ENCODE peak calls at places on chromosomes 12 and 14, in seven cellular contexts. F is epithelial cell of esophagus; J is nucleus accumbens; L is NCI-H1092; V is activated CD4-positive, alpha-beta T cell treated with anti-CD3 and anti-CD28 coated beads, Interleukin-2, amount 50 U/mL, for 24 hours; N is tibial artery; W is tibial nerve. I is an unnamed sample.

GRCh38 chr14:99668307-99668997 is 15.6 kb upstream of the CYP46A1 start:
- DNase-seq in F (no peak), J (no peak), L (no peak), V (no peak), N (no peak), W (no peak), I (no peak)

GRCh38 chr14:32087173-32087861 is 10.2 kb downstream of the ARHGAP5 start:
- DNase-seq in F (peak), J (no peak), L (no peak), V (no peak), N (no peak), W (no peak), I (no peak)

GRCh38 chr14:104882991-104883660 is 18.1 kb downstream of the CEP170B start:
- DNase-seq in F (no peak), J (no peak), L (no peak), V (no peak), N (no peak), W (no peak), I (no peak)

GRCh38 chr12:30286345-30286926 is 409.2 kb downstream of the IPO8 start:
- DNase-seq in F (peak), J (no peak), L (peak), V (no peak), N (no peak), W (no peak), I (no peak)

GRCh38 chr12:5013206-5013830 is 30.4 kb upstream of the KCNA5 start:
- DNase-seq in F (no peak), J (no peak), L (no peak), V (no peak), N (no peak), W (no peak), I (no peak)

GRCh38 chr12:4505381-4505986 is 33.2 kb upstream of the RAD51AP1 start:
- DNase-seq in F (no peak), J (no peak), L (no peak), V (no peak), N (no peak), W (no peak), I (no peak)

GRCh38 chr14:104219731-104220224 is 81.4 kb downstream of the KIF26A start:
- DNase-seq in F (no peak), J (no peak), L (no peak), V (no peak), N (no peak), W (no peak), I (peak)

GRCh38 chr14:58665773-58666500 is 28.2 kb downstream of the DACT1 start:
- DNase-seq in F (no peak), J (no peak), L (no peak), V (no peak), N (no peak), W (no peak), I (no peak)

GRCh38 chr14:83483063-83483462 is 1949.4 kb upstream of the SEL1L start:
- DNase-seq in F (peak), J (no peak), L (no peak), V (no peak), N (no peak), W (no peak), I (no peak)

GRCh38 chr12:53048033-53048779 is 1.7 kb upstream of the TNS2 start:
- DNase-seq in F (peak), J (no peak), L (no peak), V (no peak), N (peak), W (no peak), I (peak)

GRCh38 chr12:128813392-128813791 is 10.4 kb downstream of the SLC15A4 start:
- DNase-seq in F (no peak), J (no peak), L (no peak), V (no peak), N (no peak), W (no peak), I (no peak)

GRCh38 chr14:93893550-93894329 is 33.4 kb upstream of the FAM181A start:
- DNase-seq in F (no peak), J (no peak), L (no peak), V (no peak), N (peak), W (no peak), I (no peak)

GRCh38 chr12:115964626-115965025 is 312.9 kb downstream of the MED13L start:
- DNase-seq in F (no peak), J (no peak), L (no peak), V (no peak), N (no peak), W (no peak), I (no peak)

GRCh38 chr12:13976028-13976584 is 5.3 kb downstream of the GRIN2B start:
- DNase-seq in F (no peak), J (no peak), L (no peak), V (no peak), N (no peak), W (no peak), I (no peak)

GRCh38 chr14:104118006-104118844 is 20.2 kb upstream of the KIF26A start:
- DNase-seq in F (no peak), J (no peak), L (no peak), V (no peak), N (peak), W (no peak), I (peak)

GRCh38 chr12:105060715-105061378 is 23.4 kb downstream of the ALDH1L2 start:
- DNase-seq in F (peak), J (no peak), L (no peak), V (no peak), N (no peak), W (no peak), I (no peak)

I was measured in RWPE2.